ENCODE peak calls at places on chromosomes 4 and X, in four cellular contexts. P is fibroblast of lung, O is WTC11, X is DMS153. U is an unnamed sample.

GRCh38 chrX:81195712-81196111 is 6.0 kb downstream of the HMGN5 start:
- DNase-seq in P (peak; percentile 23), O (peak; percentile 45), X (peak; percentile 4), U (peak; percentile 60)

GRCh38 chrX:45986971-45987370 is 558.2 kb downstream of the ZNF674 start:
- DNase-seq in P (peak; percentile 11), O (no peak), X (no peak), U (peak; percentile 63)

GRCh38 chrX:101347859-101348451 is 587 bp downstream of the TIMM8A start:
- DNase-seq in P (peak; percentile 20), O (no peak), X (no peak), U (peak; percentile 47)

GRCh38 chr4:40395908-40396806 is 61.0 kb downstream of the CHRNA9 start:
- DNase-seq in P (peak; percentile 17), O (no peak), X (peak; percentile 45), U (peak; percentile 52)

GRCh38 chrX:133726211-133726630 is 259.2 kb downstream of the GPC3 start:
- DNase-seq in P (peak; percentile 68), O (no peak), X (peak; percentile 90), U (peak; percentile 80)

GRCh38 chr4:119025440-119025839 is 110.2 kb upstream of the MYOZ2 start:
- DNase-seq in P (peak; percentile 77), O (no peak), X (no peak), U (peak; percentile 82)

GRCh38 chr4:4254666-4255065 is 6.6 kb upstream of the TMEM128 start:
- DNase-seq in P (no peak), O (no peak), X (no peak), U (no peak)

GRCh38 chr4:32748498-32748897 is 2028.3 kb downstream of the PCDH7 start:
- DNase-seq in P (no peak), O (peak; percentile 17), X (no peak), U (no peak)

GRCh38 chr4:98430708-98431403 is 169.7 kb downstream of the RAP1GDS1 start:
- DNase-seq in P (peak; percentile 98), O (no peak), X (no peak), U (peak; percentile 98)

GRCh38 chr4:140813804-140814203 is 57.6 kb upstream of the TBC1D9 start:
- DNase-seq in P (no peak), O (no peak), X (no peak), U (no peak)

U was measured in iris pigment epithelial cell.